ENCODE peak calls at places on chromosomes 12 and 14, in seven cellular contexts. H is Jurkat, Clone E6-1; K is cardiac muscle cell; Y is iris pigment epithelial cell; S is T-cell; F is Caki2; A is amniotic stem cell. W is an unnamed sample.

GRCh38 chr12:24560867-24561266 is 388.0 kb downstream of the BCAT1 start:
- DNase-seq in Y (peak), F (no peak), A (no peak), H (no peak), K (no peak), S (no peak), W (no peak)

GRCh38 chr14:103624860-103625259 is 4.2 kb upstream of the KLC1 start:
- DNase-seq in H (no peak), K (peak), S (peak), F (peak), Y (peak), A (peak), W (no peak)

GRCh38 chr12:100824476-100824875 is 29.9 kb downstream of the ANO4 start:
- DNase-seq in S (no peak), F (no peak), H (no peak), A (no peak), Y (no peak), K (no peak), W (no peak)

GRCh38 chr12:48001426-48002178 is 2.7 kb downstream of the COL2A1 start:
- DNase-seq in S (no peak), H (no peak), F (peak), K (peak), A (no peak), Y (peak), W (no peak)

GRCh38 chr14:67620217-67620789 is 583 bp downstream of the ARG2 start:
- DNase-seq in A (no peak), Y (peak), H (no peak), S (no peak), F (no peak), K (no peak), W (no peak)

GRCh38 chr12:98182791-98183190 is 332.6 kb upstream of the TMPO start:
- DNase-seq in H (no peak), Y (no peak), A (no peak), F (no peak), K (no peak), S (no peak), W (no peak)

GRCh38 chr12:16828891-16829290 is 222.9 kb upstream of the LMO3 start:
- DNase-seq in F (no peak), Y (no peak), H (no peak), K (no peak), S (no peak), A (no peak), W (no peak)

GRCh38 chr12:14167005-14167628 is 185.7 kb upstream of the GRIN2B start:
- DNase-seq in S (peak), H (peak), K (peak), A (peak), F (peak), Y (peak), W (peak)

GRCh38 chr12:27064397-27065342 is 17.7 kb downstream of the C12orf71 start:
- DNase-seq in S (no peak), Y (peak), A (no peak), H (no peak), F (no peak), K (no peak), W (no peak)

GRCh38 chr14:102732924-102733323 is 44.3 kb upstream of the TRAF3 start:
- DNase-seq in Y (no peak), S (no peak), F (no peak), K (no peak), A (no peak), H (no peak), W (no peak)

GRCh38 chr12:33111850-33112249 is 215.3 kb upstream of the PKP2 start:
- DNase-seq in A (no peak), H (no peak), S (no peak), F (no peak), K (no peak), Y (no peak), W (no peak)

GRCh38 chr14:100901391-100902183 is 1.9 kb downstream of the RTL1 start:
- DNase-seq in F (no peak), K (no peak), Y (no peak), H (no peak), S (no peak), A (no peak), W (no peak)

GRCh38 chr14:91058017-91058675 is 2.3 kb downstream of the RPS6KA5 start:
- DNase-seq in F (peak), K (no peak), A (no peak), H (no peak), Y (no peak), S (no peak), W (no peak)

GRCh38 chr14:59664741-59665140 is 88.1 kb upstream of the CCDC175 start:
- DNase-seq in H (no peak), F (no peak), S (no peak), A (no peak), K (no peak), Y (peak), W (no peak)

GRCh38 chr12:27213830-27214787 is 30.0 kb upstream of the STK38L start:
- DNase-seq in S (no peak), Y (no peak), H (no peak), A (no peak), K (no peak), F (no peak), W (no peak)

GRCh38 chr14:51750542-51750941 is 98.8 kb downstream of the FRMD6 start:
- DNase-seq in A (no peak), S (no peak), K (no peak), F (no peak), Y (no peak), H (no peak), W (no peak)

GRCh38 chr12:120592121-120593049 is 11.2 kb upstream of the POP5 start:
- DNase-seq in A (no peak), H (no peak), F (no peak), K (no peak), Y (no peak), S (no peak), W (no peak)

GRCh38 chr12:89245090-89245489 is 107.2 kb downstream of the DUSP6 start:
- DNase-seq in H (peak), F (no peak), Y (peak), S (peak), A (no peak), K (peak), W (peak)

GRCh38 chr14:78143489-78144145 is 26.6 kb upstream of the NRXN3 start:
- DNase-seq in Y (peak), H (no peak), S (no peak), K (no peak), A (no peak), F (peak), W (no peak)

GRCh38 chr14:24315807-24316596 is 4.7 kb downstream of the LTB4R start:
- DNase-seq in S (no peak), F (no peak), A (no peak), K (peak), Y (peak), H (no peak), W (no peak)

GRCh38 chr12:4214912-4215861 is 58.4 kb upstream of the CCND2 start:
- DNase-seq in Y (no peak), K (peak), A (no peak), H (no peak), S (peak), F (no peak), W (no peak)

GRCh38 chr12:128671528-128672042 is 152.2 kb downstream of the SLC15A4 start:
- DNase-seq in Y (no peak), H (no peak), K (no peak), F (no peak), A (no peak), S (no peak), W (no peak)

GRCh38 chr12:15842106-15842505 is 40.1 kb upstream of the STRAP start:
- DNase-seq in H (no peak), F (no peak), Y (peak), K (peak), A (no peak), S (no peak), W (peak)

GRCh38 chr12:110001596-110001995 is 2.4 kb downstream of the ANKRD13A start:
- DNase-seq in S (no peak), H (no peak), A (no peak), Y (peak), K (no peak), F (no peak), W (peak)

GRCh38 chr12:122976648-122976975 is 1.6 kb downstream of the OGFOD2 start:
- DNase-seq in F (no peak), K (no peak), H (no peak), A (no peak), Y (no peak), S (no peak), W (no peak)